ENCODE peak calls at places on chromosomes 6 and 20, in seven cellular contexts. K is vagina, M is cardiac muscle cell, A is lower lobe of right lung, G is stomach, O is right cardiac atrium, W is heart left ventricle. V is an unnamed sample. For H3K9me3, the result is how much of the 10 kb centered on the place peaks cover.

GRCh38 chr6:788058-788457 is 95.1 kb upstream of the EXOC2 start:
- DNase-seq in G (no peak), K (no peak), M (no peak), O (no peak), A (no peak), W (no peak), V (no peak)

GRCh38 chr6:37631295-37631694 is 66.4 kb downstream of the MDGA1 start:
- DNase-seq in O (no peak), A (no peak), M (no peak), G (no peak), W (no peak), K (no peak), V (no peak)

GRCh38 chr20:10644458-10645204 is 29.2 kb downstream of the JAG1 start:
- DNase-seq in G (no peak), A (no peak), W (no peak), O (no peak), M (no peak), K (no peak), V (no peak)

GRCh38 chr6:6397842-6398241 is 77.4 kb upstream of the F13A1 start:
- DNase-seq in G (no peak), K (no peak), W (no peak), O (no peak), M (no peak), A (no peak), V (no peak)

GRCh38 chr6:18263561-18264337 is 581 bp downstream of the DEK start:
- DNase-seq in K (no peak), A (peak), G (peak), O (peak), M (peak), W (peak), V (peak)

GRCh38 chr6:87722831-87723726 is 21.0 kb upstream of the AKIRIN2 start:
- DNase-seq in W (peak), M (peak), A (peak), O (peak), G (peak), K (no peak), V (peak)

GRCh38 chr20:45456632-45457031 is 12.9 kb upstream of the WFDC2 start:
- DNase-seq in G (peak), O (no peak), A (peak), W (no peak), K (no peak), M (peak), V (no peak)

GRCh38 chr20:58981564-58982364 is 708 bp downstream of the NELFCD start:
- DNase-seq in K (no peak), M (no peak), O (no peak), W (no peak), G (peak), A (no peak), V (no peak)

GRCh38 chr6:142184332-142184731 is 37.3 kb downstream of the VTA1 start:
- DNase-seq in A (no peak), O (no peak), G (no peak), M (no peak), W (no peak), K (no peak), V (no peak)

GRCh38 chr20:9981834-9982233 is 53.0 kb upstream of the ANKEF1 start:
- DNase-seq in K (no peak), G (no peak), A (no peak), O (no peak), W (no peak), M (no peak), V (no peak)

GRCh38 chr6:112049051-112049799 is 4.7 kb upstream of the CCN6 start:
- DNase-seq in A (no peak), O (no peak), W (no peak), K (no peak), M (no peak), G (no peak), V (no peak)

GRCh38 chr6:135221042-135221441 is 39.9 kb downstream of the MYB start:
- DNase-seq in K (no peak), W (no peak), G (no peak), O (no peak), A (no peak), M (no peak), V (no peak)

GRCh38 chr6:25215881-25216280 is 63.3 kb upstream of the CARMIL1 start:
- DNase-seq in O (no peak), K (no peak), M (no peak), A (no peak), W (no peak), G (no peak), V (no peak)

GRCh38 chr6:148747493-148748160 is 797 bp downstream of the UST start:
- DNase-seq in A (peak), M (peak), K (no peak), G (peak), W (peak), O (peak), V (peak)

GRCh38 chr6:87261534-87261933 is 60.9 kb upstream of the SMIM8 start:
- DNase-seq in G (no peak), W (no peak), K (no peak), M (no peak), A (no peak), O (no peak), V (no peak)

GRCh38 chr6:4459981-4460380 is 316.2 kb upstream of the CDYL start:
- DNase-seq in M (no peak), A (no peak), G (no peak), K (no peak), W (no peak), O (no peak), V (no peak)

GRCh38 chr20:9262653-9263194 is 193.8 kb downstream of the PLCB4 start:
- DNase-seq in O (no peak), G (no peak), M (peak), W (no peak), A (no peak), K (no peak), V (no peak)

GRCh38 chr20:17648306-17648646 is 33.8 kb downstream of the RRBP1 start:
- DNase-seq in G (no peak), A (peak), W (peak), K (no peak), O (no peak), M (peak), V (peak)

GRCh38 chr6:106694343-106694742 is 65.0 kb downstream of the QRSL1 start:
- DNase-seq in W (no peak), K (no peak), A (no peak), G (peak), M (no peak), O (no peak), V (no peak)

GRCh38 chr6:158059108-158059507 is 77.4 kb downstream of the SYNJ2 start:
- DNase-seq in G (no peak), O (no peak), K (no peak), A (no peak), W (no peak), M (no peak), V (no peak)

GRCh38 chr20:37519508-37520416 is 1.3 kb upstream of the NNAT start:
- DNase-seq in K (no peak), W (no peak), O (no peak), A (no peak), M (peak), G (peak), V (no peak)

GRCh38 chr6:126947070-126947469 is 171.4 kb upstream of the RSPO3 start:
- DNase-seq in K (no peak), W (no peak), G (no peak), M (no peak), O (peak), A (no peak), V (peak)

GRCh38 chr6:165829376-165829775 is 166.3 kb upstream of the PDE10A start:
- DNase-seq in G (no peak), A (no peak), O (no peak), K (no peak), W (no peak), M (no peak), V (no peak)

GRCh38 chr20:19909696-19910095 is 107.5 kb upstream of the NAA20 start:
- DNase-seq in W (peak), K (no peak), O (peak), G (peak), M (no peak), A (peak), V (peak)

GRCh38 chr6:1497593-1498105 is 108.3 kb downstream of the FOXF2 start:
- DNase-seq in G (no peak), M (no peak), W (peak), O (no peak), K (no peak), A (no peak), V (no peak)

GRCh38 chr6:158815379-158815724 is 3.8 kb downstream of the EZR start:
- DNase-seq in W (no peak), G (peak), K (no peak), M (no peak), O (no peak), A (no peak), V (no peak)

GRCh38 chr6:48755315-48755714 is 644.3 kb upstream of the PTCHD4 start:
- DNase-seq in K (no peak), O (no peak), A (no peak), W (no peak), M (no peak), G (no peak), V (no peak)

GRCh38 chr20:4074877-4075455 is 59.6 kb upstream of the RNF24 start:
- DNase-seq in G (no peak), W (no peak), K (peak), O (no peak), M (no peak), A (no peak), V (no peak)

GRCh38 chr6:27829453-27830211 is 82.6 kb downstream of the OR2B2 start:
- DNase-seq in G (no peak), M (no peak), O (no peak), W (no peak), K (no peak), A (no peak), V (no peak)

GRCh38 chr6:144033816-144034540 is 25.9 kb upstream of the PLAGL1 start:
- DNase-seq in W (no peak), O (no peak), G (no peak), M (no peak), A (no peak), K (no peak), V (no peak)

GRCh38 chr6:115195239-115195638 is 852.4 kb upstream of the HS3ST5 start:
- DNase-seq in M (no peak), K (no peak), W (no peak), O (no peak), G (no peak), A (no peak), V (no peak)

GRCh38 chr6:3471711-3472110 is 14.9 kb upstream of the SLC22A23 start:
- DNase-seq in M (no peak), W (no peak), O (no peak), A (no peak), K (no peak), G (peak), V (no peak)

GRCh38 chr6:26205161-26205624 is 118.0 kb downstream of the HFE start:
- DNase-seq in G (peak), W (peak), O (peak), A (peak), M (peak), K (no peak), V (peak)

DNA sequence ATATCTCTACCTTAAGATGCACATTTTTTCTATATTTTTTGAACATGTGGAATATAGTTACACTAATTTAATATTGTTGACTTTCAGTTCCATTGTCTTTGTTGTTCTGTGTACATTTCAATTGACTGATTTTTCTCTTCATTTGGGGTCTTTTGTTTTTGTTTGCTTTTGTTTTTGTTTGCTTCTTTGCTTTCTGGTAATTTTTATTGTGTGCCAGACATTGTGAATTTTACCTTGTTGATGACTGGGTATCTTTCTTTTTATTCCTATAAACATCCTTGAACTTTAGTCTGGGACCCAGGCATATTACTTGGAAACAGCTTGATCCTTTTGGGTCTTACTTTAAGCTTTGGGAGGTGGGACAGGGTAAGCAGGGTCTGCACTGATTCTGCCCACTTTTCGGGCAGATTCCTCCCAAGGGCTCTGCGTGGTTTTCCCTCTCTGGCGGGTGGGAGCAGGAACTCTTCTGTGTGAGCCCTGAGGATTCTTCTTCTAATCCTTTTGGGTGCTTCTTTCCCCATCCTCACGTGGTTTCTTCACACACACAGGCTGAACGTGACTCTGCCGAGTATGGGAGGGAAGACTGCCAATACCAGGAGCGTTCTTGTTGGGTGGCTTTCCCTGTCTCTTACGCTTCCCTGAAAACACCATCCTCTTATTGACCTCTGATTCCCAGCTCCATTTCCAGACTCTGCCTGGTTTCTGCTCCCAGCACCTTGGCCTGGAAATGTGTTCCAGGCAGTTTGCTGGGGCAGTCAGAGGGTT is 200.5 kb downstream of the ARID1B start:
- DNase-seq in K (no peak), M (no peak), O (no peak), G (peak), W (peak), A (no peak), V (no peak)
- H3K27ac ChIP-seq in K (no peak), M (no peak), O (no peak), G (peak), W (no peak), A (no peak), V (peak)

GRCh38 chr6:138765896-138766487 is 7.6 kb upstream of the CCDC28A start:
- DNase-seq in M (peak), G (no peak), W (no peak), A (no peak), K (no peak), O (no peak), V (no peak)
- H3K9me3 ChIP-seq in M (under half), G (under half), W (under half), A (under half), K (under half), O (under half), V (under half)

DNA sequence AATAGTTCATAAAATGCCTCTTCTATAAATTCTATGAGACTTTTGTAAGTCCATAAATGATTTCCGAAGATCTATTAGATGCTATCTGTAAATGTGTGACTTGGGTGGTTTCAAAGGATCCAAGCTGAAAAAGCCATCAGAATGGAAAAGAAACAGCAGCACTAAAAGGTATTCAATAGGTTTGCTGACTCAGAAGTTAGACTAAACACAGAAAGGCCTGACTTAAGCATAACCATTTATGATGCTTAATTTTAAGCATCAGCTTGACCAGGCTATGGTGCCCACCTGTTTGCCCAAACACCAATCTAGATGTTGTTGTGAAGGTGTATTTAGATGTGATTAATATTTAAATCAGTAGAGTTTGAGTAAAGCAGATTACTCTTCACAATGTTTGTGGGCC is 513.5 kb downstream of the TFAP2A start:
- DNase-seq in K (no peak), M (no peak), O (no peak), A (no peak), W (no peak), G (no peak), V (no peak)
- H3K27ac ChIP-seq in K (no peak), M (no peak), O (no peak), A (no peak), W (no peak), G (no peak), V (no peak)

GRCh38 chr20:62225820-62226635 is 6.0 kb upstream of the HRH3 start:
- DNase-seq in G (no peak), M (no peak), O (no peak), K (no peak), A (no peak), W (no peak), V (no peak)
- H3K9me3 ChIP-seq in G (under half), M (under half), O (under half), K (under half), A (under half), W (under half), V (under half)

DNA sequence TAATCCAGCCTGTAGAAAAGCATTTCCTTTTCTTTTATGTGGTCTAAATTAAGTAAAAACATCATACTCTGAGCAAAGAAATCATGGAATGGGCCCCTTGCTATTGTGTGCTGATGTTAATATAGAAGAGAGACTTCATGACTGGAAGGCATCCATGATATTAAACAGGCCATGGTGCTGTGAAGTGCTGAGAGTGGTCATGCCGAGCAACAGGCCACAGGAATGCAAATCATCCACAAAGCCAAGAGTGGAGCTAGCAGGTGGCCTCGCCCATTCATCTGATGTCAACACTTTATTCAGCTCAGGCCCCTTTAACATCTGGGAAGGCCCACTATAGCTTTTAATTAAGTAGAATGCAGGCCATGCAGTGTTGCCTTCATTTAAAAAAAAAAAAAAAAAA is 115.2 kb upstream of the HMGCLL1 start:
- DNase-seq in G (no peak), A (no peak), M (peak), W (peak), O (no peak), K (no peak), V (no peak)
- H3K27ac ChIP-seq in G (no peak), A (no peak), M (peak), W (no peak), O (no peak), K (no peak), V (no peak)

GRCh38 chr20:24850206-24850605 is 98.9 kb upstream of the CST7 start:
- DNase-seq in O (no peak), A (no peak), G (no peak), M (no peak), K (no peak), W (no peak), V (no peak)

GRCh38 chr20:24855848-24856247 is 93.2 kb upstream of the CST7 start:
- DNase-seq in A (no peak), M (no peak), O (no peak), W (no peak), K (no peak), G (no peak), V (no peak)

GRCh38 chr20:24851346-24852019 is 97.6 kb upstream of the CST7 start:
- DNase-seq in K (no peak), G (no peak), A (no peak), O (no peak), W (no peak), M (no peak), V (no peak)
- H3K9me3 ChIP-seq in K (under half), G (under half), A (under half), O (under half), W (under half), M (under half), V (under half)

V was measured in psoas muscle.